ENCODE peak calls at places on chromosome 6, in four cellular contexts. E is GM04504, I is anterior cingulate cortex, Q is cardiac septum. P is an unnamed sample.
A peak's percentile ranks its signal among the peaks of the same experiment; 100 is the strongest.

GRCh38 chr6:43256670-43257664 is 13.7 kb downstream of the TTBK1 start:
- DNase-seq in E (no peak), I (no peak), Q (no peak), P (no peak)

GRCh38 chr6:167140589-167141474 is 16.9 kb downstream of the GPR31 start:
- DNase-seq in E (no peak), I (no peak), Q (no peak), P (no peak)

GRCh38 chr6:129104131-129104530 is 221.2 kb downstream of the LAMA2 start:
- DNase-seq in E (peak; percentile 56), I (no peak), Q (no peak), P (no peak)

GRCh38 chr6:5087389-5087788 is 2.2 kb downstream of the PPP1R3G start:
- DNase-seq in E (no peak), I (peak; percentile 76), Q (no peak), P (no peak)

GRCh38 chr6:35287671-35288396 is 9.8 kb upstream of the DEF6 start:
- DNase-seq in E (no peak), I (no peak), Q (no peak), P (no peak)

GRCh38 chr6:142301421-142302391 is at the start of gene ADGRG6:
- DNase-seq in E (peak; percentile 39), I (no peak), Q (peak; percentile 76), P (no peak)

GRCh38 chr6:57068066-57068465 is 21.6 kb downstream of the KIAA1586 start:
- DNase-seq in E (no peak), I (no peak), Q (no peak), P (no peak)

GRCh38 chr6:150325093-150325772 is 43.6 kb upstream of the IYD start:
- DNase-seq in E (no peak), I (no peak), Q (no peak), P (no peak)

GRCh38 chr6:41706876-41707564 is 28.4 kb downstream of the TFEB start:
- DNase-seq in E (no peak), I (no peak), Q (no peak), P (peak; percentile 50)

GRCh38 chr6:35084041-35084491 is 57.1 kb downstream of the TCP11 start:
- DNase-seq in E (no peak), I (no peak), Q (no peak), P (no peak)

GRCh38 chr6:121523628-121524027 is 88.2 kb downstream of the GJA1 start:
- DNase-seq in E (no peak), I (no peak), Q (no peak), P (no peak)

GRCh38 chr6:81614292-81614691 is 138.2 kb downstream of the TENT5A start:
- DNase-seq in E (no peak), I (no peak), Q (no peak), P (no peak)

GRCh38 chr6:27288136-27289044 is 23.7 kb downstream of the POM121L2 start:
- DNase-seq in E (no peak), I (no peak), Q (no peak), P (no peak)

P was measured in hypothalamus.